ENCODE peak calls at places on chromosome 15, in seven cellular contexts. N is stomach, B is GM12891, K is IMR-90, Y is ovary, L is Peyer's patch, F is lower leg skin. X is an unnamed sample.
A peak's percentile ranks its signal among the peaks of the same experiment; 100 is the strongest.

GRCh38 chr15:25798207-25798931 is 64.8 kb downstream of the ATP10A start:
- DNase-seq in N (no peak), B (no peak), K (peak; percentile 54), Y (no peak), L (no peak), F (peak; percentile 83), X (no peak)

GRCh38 chr15:96365781-96366525 is 35.5 kb downstream of the NR2F2 start:
- DNase-seq in N (no peak), B (no peak), K (no peak), Y (no peak), L (no peak), F (no peak), X (no peak)

GRCh38 chr15:77251662-77252061 is 168.2 kb downstream of the PEAK1 start:
- DNase-seq in N (no peak), B (no peak), K (peak; percentile 49), Y (no peak), L (no peak), F (no peak), X (no peak)

GRCh38 chr15:55256281-55257013 is 33.2 kb downstream of the RAB27A start:
- DNase-seq in N (no peak), B (no peak), K (peak; percentile 33), Y (no peak), L (no peak), F (no peak), X (no peak)

GRCh38 chr15:80944818-80945217 is 44.8 kb downstream of the MESD start:
- DNase-seq in N (no peak), B (no peak), K (no peak), Y (no peak), L (no peak), F (peak; percentile 62), X (no peak)

GRCh38 chr15:77266708-77267387 is 153.1 kb downstream of the PEAK1 start:
- DNase-seq in N (no peak), B (no peak), K (peak; percentile 64), Y (no peak), L (no peak), F (no peak), X (no peak)

GRCh38 chr15:55820043-55820442 is 77.1 kb upstream of the PRTG start:
- DNase-seq in N (no peak), B (no peak), K (no peak), Y (no peak), L (no peak), F (no peak), X (no peak)

GRCh38 chr15:42121667-42122066 is 27.3 kb upstream of the PLA2G4D start:
- DNase-seq in N (peak; percentile 17), B (no peak), K (no peak), Y (no peak), L (peak; percentile 9), F (no peak), X (no peak)

GRCh38 chr15:31435891-31436628 is 109.4 kb downstream of the KLF13 start:
- DNase-seq in N (no peak), B (no peak), K (no peak), Y (no peak), L (peak; percentile 63), F (peak; percentile 93), X (no peak)

GRCh38 chr15:71057581-71057980 is 57.7 kb upstream of the THSD4 start:
- DNase-seq in N (no peak), B (no peak), K (no peak), Y (no peak), L (no peak), F (no peak), X (no peak)

GRCh38 chr15:50042775-50043174 is 76.3 kb downstream of the ATP8B4 start:
- DNase-seq in N (no peak), B (no peak), K (no peak), Y (no peak), L (no peak), F (no peak), X (no peak)

GRCh38 chr15:50137330-50137761 is 18.3 kb upstream of the ATP8B4 start:
- DNase-seq in N (no peak), B (no peak), K (peak; percentile 99), Y (no peak), L (no peak), F (no peak), X (no peak)

GRCh38 chr15:78811825-78812183 is 540 bp upstream of the ADAMTS7 start:
- DNase-seq in N (no peak), B (no peak), K (no peak), Y (no peak), L (no peak), F (no peak), X (no peak)

GRCh38 chr15:72168833-72169232 is 28.8 kb downstream of the GRAMD2A start:
- DNase-seq in N (peak; percentile 31), B (no peak), K (no peak), Y (no peak), L (no peak), F (no peak), X (no peak)

GRCh38 chr15:74380361-74381189 is 13.1 kb upstream of the CYP11A1 start:
- DNase-seq in N (no peak), B (no peak), K (no peak), Y (no peak), L (peak; percentile 14), F (no peak), X (no peak)

GRCh38 chr15:74382004-74382816 is 14.8 kb upstream of the CYP11A1 start:
- DNase-seq in N (peak; percentile 91), B (peak; percentile 74), K (peak; percentile 75), Y (peak; percentile 89), L (peak; percentile 85), F (peak; percentile 97), X (peak; percentile 84)

GRCh38 chr15:74381481-74381880 is 14.0 kb upstream of the CYP11A1 start:
- DNase-seq in N (no peak), B (no peak), K (no peak), Y (no peak), L (no peak), F (no peak), X (no peak)

GRCh38 chr15:74383286-74383685 is 15.8 kb upstream of the CYP11A1 start:
- DNase-seq in N (no peak), B (no peak), K (no peak), Y (no peak), L (no peak), F (no peak), X (no peak)

GRCh38 chr15:74381190-74381453 is 13.7 kb upstream of the CYP11A1 start:
- DNase-seq in N (no peak), B (no peak), K (no peak), Y (no peak), L (no peak), F (no peak), X (no peak)
- TF ChIP-seq POLR2A in N (no peak), B (no peak), K (no peak), Y (no peak), L (no peak), F (no peak), X (no peak)

DNA sequence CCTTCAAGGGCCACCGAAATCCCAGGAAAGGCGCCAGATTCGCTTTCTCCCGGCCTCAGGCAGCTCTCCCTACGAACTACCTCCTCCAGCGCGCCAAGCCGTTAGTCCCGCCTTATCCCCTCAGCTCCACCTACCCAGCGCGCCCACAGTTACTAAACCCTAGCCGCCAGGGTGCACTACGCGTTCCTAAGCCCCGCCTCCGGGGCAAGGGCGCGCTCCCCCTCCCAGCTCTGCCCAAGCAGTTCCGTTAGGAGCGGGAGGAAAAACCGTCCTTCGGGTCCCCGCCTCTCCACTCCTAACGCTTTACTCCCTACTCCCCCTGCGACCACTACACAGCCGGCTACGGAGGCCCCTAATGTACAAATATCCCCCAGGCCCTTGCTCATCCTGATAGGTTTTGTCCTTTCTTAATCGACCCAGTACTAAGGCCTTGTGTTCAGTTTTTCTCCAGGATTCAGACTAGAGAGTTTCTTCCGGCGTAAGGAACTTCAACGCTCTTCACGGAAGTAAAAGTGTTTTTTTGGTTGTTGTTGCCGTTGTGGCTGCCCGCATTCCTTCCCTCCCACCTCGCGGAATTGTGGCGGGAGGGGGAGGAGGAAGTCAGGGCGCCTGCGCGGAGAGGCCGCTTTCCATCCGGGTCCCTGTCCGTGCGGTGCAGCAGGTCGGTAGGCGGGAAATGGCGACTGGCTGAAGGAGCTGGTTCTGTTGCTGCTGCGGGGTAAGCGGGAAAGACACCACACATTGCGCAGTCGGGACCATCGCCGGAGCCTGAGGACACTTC is at the start of gene CTDSPL2:
- DNase-seq in N (peak; percentile 98), B (peak; percentile 78), K (peak; percentile 98), Y (peak; percentile 98), L (peak; percentile 95), F (peak; percentile 99), X (peak; percentile 80)
- TF ChIP-seq POLR2A in N (no peak), B (peak; percentile 81), K (peak; percentile 87), Y (peak; percentile 50), L (peak; percentile 79), F (no peak), X (peak; percentile 87)

DNA sequence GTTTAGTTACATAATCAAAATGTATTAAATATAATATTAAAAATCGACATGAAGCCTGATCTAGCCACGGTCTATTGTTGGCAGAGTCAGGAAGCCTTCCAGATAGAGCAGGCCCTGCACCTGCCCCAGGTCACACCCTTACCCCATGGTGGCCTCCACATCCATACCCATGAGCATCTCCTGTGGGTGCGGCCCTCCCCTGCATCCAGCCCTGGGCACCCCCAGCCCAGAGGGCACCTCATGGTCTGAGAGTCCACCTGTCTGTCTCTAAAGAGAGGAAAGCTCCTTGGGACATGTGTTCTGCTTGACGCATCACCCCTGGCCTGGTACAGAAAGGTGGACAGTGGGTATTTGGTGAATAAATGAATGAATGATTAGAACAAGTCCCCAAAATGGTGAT is 37.2 kb upstream of the CSPG4 start:
- DNase-seq in N (no peak), B (no peak), K (no peak), Y (no peak), L (no peak), F (peak; percentile 48), X (no peak)
- TF ChIP-seq POLR2A in N (no peak), B (no peak), K (no peak), Y (no peak), L (no peak), F (no peak), X (no peak)

GRCh38 chr15:63597033-63597790 is at the start of gene FBXL22:
- DNase-seq in N (no peak), B (no peak), K (peak; percentile 84), Y (no peak), L (no peak), F (no peak), X (no peak)
- TF ChIP-seq POLR2A in N (no peak), B (no peak), K (no peak), Y (no peak), L (no peak), F (no peak), X (no peak)

GRCh38 chr15:29633971-29634370 is 188.3 kb downstream of the TJP1 start:
- DNase-seq in N (no peak), B (no peak), K (no peak), Y (no peak), L (no peak), F (no peak), X (no peak)
- TF ChIP-seq POLR2A in N (no peak), B (no peak), K (no peak), Y (no peak), L (no peak), F (no peak), X (no peak)